ENCODE peak calls at places on chromosomes 6 and 20, in ten cellular contexts. One of them, this sample, is unnamed.

GRCh38 chr20:17430515-17430914 is 100.7 kb downstream of the BFSP1 start:
- DNase-seq in A549: no peak
- DNase-seq in stomach: no peak
- DNase-seq in esophagus muscularis mucosa: no peak
- DNase-seq in sigmoid colon: no peak
- DNase-seq in ovary: no peak
- DNase-seq in upper lobe of left lung: no peak
- DNase-seq in GM12878: no peak
- DNase-seq in K562: no peak
- DNase-seq in HepG2: no peak
- DNase-seq in this sample: no peak

GRCh38 chr20:22411568-22412450 is 172.6 kb downstream of the FOXA2 start:
- DNase-seq in upper lobe of left lung: no peak
- DNase-seq in stomach: peak
- DNase-seq in K562: peak
- DNase-seq in sigmoid colon: peak
- DNase-seq in HepG2: peak
- DNase-seq in ovary: no peak
- DNase-seq in A549: peak
- DNase-seq in esophagus muscularis mucosa: no peak
- DNase-seq in GM12878: no peak
- DNase-seq in this sample: peak

GRCh38 chr20:25669826-25670422 is 26.7 kb downstream of the ZNF337 start:
- DNase-seq in upper lobe of left lung: no peak
- DNase-seq in K562: no peak
- DNase-seq in ovary: no peak
- DNase-seq in stomach: no peak
- DNase-seq in GM12878: no peak
- DNase-seq in A549: peak
- DNase-seq in esophagus muscularis mucosa: peak
- DNase-seq in HepG2: peak
- DNase-seq in sigmoid colon: no peak
- DNase-seq in this sample: no peak

GRCh38 chr20:19130613-19130984 is 81.8 kb upstream of the SLC24A3 start:
- DNase-seq in stomach: no peak
- DNase-seq in ovary: no peak
- DNase-seq in upper lobe of left lung: no peak
- DNase-seq in GM12878: no peak
- DNase-seq in sigmoid colon: no peak
- DNase-seq in esophagus muscularis mucosa: peak
- DNase-seq in A549: no peak
- DNase-seq in HepG2: no peak
- DNase-seq in K562: no peak
- DNase-seq in this sample: no peak

GRCh38 chr20:43379239-43379917 is 78.3 kb upstream of the SRSF6 start:
- DNase-seq in upper lobe of left lung: no peak
- DNase-seq in stomach: no peak
- DNase-seq in esophagus muscularis mucosa: no peak
- DNase-seq in HepG2: peak
- DNase-seq in K562: no peak
- DNase-seq in sigmoid colon: no peak
- DNase-seq in ovary: no peak
- DNase-seq in A549: peak
- DNase-seq in GM12878: no peak
- DNase-seq in this sample: no peak

GRCh38 chr6:3745566-3746118 is 5.9 kb downstream of the PXDC1 start:
- DNase-seq in HepG2: no peak
- DNase-seq in ovary: no peak
- DNase-seq in esophagus muscularis mucosa: no peak
- DNase-seq in upper lobe of left lung: no peak
- DNase-seq in A549: no peak
- DNase-seq in sigmoid colon: no peak
- DNase-seq in GM12878: no peak
- DNase-seq in K562: no peak
- DNase-seq in stomach: no peak
- DNase-seq in this sample: peak

GRCh38 chr6:37793067-37793466 is 26.5 kb upstream of the ZFAND3 start:
- DNase-seq in K562: no peak
- DNase-seq in A549: no peak
- DNase-seq in GM12878: no peak
- DNase-seq in stomach: no peak
- DNase-seq in sigmoid colon: no peak
- DNase-seq in ovary: no peak
- DNase-seq in upper lobe of left lung: no peak
- DNase-seq in HepG2: no peak
- DNase-seq in esophagus muscularis mucosa: no peak
- DNase-seq in this sample: no peak

GRCh38 chr20:45792513-45793118 is 862 bp downstream of the DNTTIP1 start:
- DNase-seq in K562: no peak
- DNase-seq in A549: no peak
- DNase-seq in HepG2: no peak
- DNase-seq in upper lobe of left lung: peak
- DNase-seq in GM12878: no peak
- DNase-seq in esophagus muscularis mucosa: no peak
- DNase-seq in stomach: no peak
- DNase-seq in ovary: no peak
- DNase-seq in sigmoid colon: no peak
- DNase-seq in this sample: no peak

GRCh38 chr6:51738614-51739013 is 348.8 kb downstream of the PKHD1 start:
- DNase-seq in GM12878: no peak
- DNase-seq in sigmoid colon: no peak
- DNase-seq in A549: no peak
- DNase-seq in K562: no peak
- DNase-seq in stomach: no peak
- DNase-seq in upper lobe of left lung: no peak
- DNase-seq in HepG2: no peak
- DNase-seq in ovary: no peak
- DNase-seq in esophagus muscularis mucosa: no peak
- DNase-seq in this sample: no peak
- TF ChIP-seq POLR2A in GM12878: no peak
- TF ChIP-seq POLR2A in sigmoid colon: no peak
- TF ChIP-seq POLR2A in A549: no peak
- TF ChIP-seq POLR2A in K562: no peak
- TF ChIP-seq POLR2A in stomach: no peak
- TF ChIP-seq POLR2A in upper lobe of left lung: no peak
- TF ChIP-seq POLR2A in HepG2: no peak
- TF ChIP-seq POLR2A in ovary: no peak
- TF ChIP-seq POLR2A in esophagus muscularis mucosa: no peak
- TF ChIP-seq POLR2A in this sample: no peak

DNA sequence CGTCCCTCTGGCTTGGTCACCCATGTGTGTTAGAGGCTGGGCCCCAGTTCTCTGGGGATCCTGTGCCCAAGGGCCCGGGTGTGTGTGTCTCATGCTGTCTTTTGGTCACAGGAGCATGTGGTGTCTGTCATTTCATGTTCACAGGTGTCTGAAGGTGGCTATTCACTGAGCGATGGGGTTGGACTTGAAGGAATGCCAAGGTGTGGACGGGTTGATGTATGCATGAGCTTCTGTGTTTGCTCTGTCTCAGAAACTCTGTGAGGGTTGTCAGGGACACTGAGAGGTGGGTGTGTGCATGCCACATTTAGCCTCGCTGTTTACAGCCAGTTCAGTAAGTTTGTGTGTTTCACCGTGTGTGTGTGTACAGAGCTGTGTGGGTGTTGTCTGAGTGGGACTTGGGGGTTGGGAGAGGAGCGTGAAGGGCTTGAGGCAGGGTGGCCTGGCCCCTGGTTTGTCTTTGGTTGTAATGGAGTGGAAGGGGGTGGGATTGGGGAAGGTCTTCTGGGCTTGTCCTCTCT is 1.2 kb downstream of the DDR1 start:
- DNase-seq in upper lobe of left lung: no peak
- DNase-seq in GM12878: no peak
- DNase-seq in sigmoid colon: no peak
- DNase-seq in stomach: peak
- DNase-seq in esophagus muscularis mucosa: no peak
- DNase-seq in A549: peak
- DNase-seq in K562: no peak
- DNase-seq in HepG2: peak
- DNase-seq in ovary: no peak
- DNase-seq in this sample: no peak
- TF ChIP-seq EP300 in upper lobe of left lung: no peak
- TF ChIP-seq EP300 in GM12878: no peak
- TF ChIP-seq EP300 in sigmoid colon: no peak
- TF ChIP-seq EP300 in stomach: no peak
- TF ChIP-seq EP300 in esophagus muscularis mucosa: no peak
- TF ChIP-seq EP300 in A549: no peak
- TF ChIP-seq EP300 in K562: no peak
- TF ChIP-seq EP300 in HepG2: no peak
- TF ChIP-seq EP300 in ovary: no peak
- TF ChIP-seq EP300 in this sample: no peak

GRCh38 chr20:61263938-61264337 is 11.9 kb downstream of the CDH4 start:
- DNase-seq in upper lobe of left lung: no peak
- DNase-seq in HepG2: no peak
- DNase-seq in stomach: no peak
- DNase-seq in ovary: no peak
- DNase-seq in GM12878: no peak
- DNase-seq in sigmoid colon: no peak
- DNase-seq in K562: no peak
- DNase-seq in esophagus muscularis mucosa: no peak
- DNase-seq in A549: no peak
- DNase-seq in this sample: no peak
- H3K27ac ChIP-seq in upper lobe of left lung: no peak
- H3K27ac ChIP-seq in HepG2: no peak
- H3K27ac ChIP-seq in stomach: no peak
- H3K27ac ChIP-seq in ovary: no peak
- H3K27ac ChIP-seq in GM12878: no peak
- H3K27ac ChIP-seq in sigmoid colon: no peak
- H3K27ac ChIP-seq in K562: no peak
- H3K27ac ChIP-seq in esophagus muscularis mucosa: no peak
- H3K27ac ChIP-seq in A549: no peak
- H3K27ac ChIP-seq in this sample: no peak

GRCh38 chr6:106869203-106869602 is 105.3 kb downstream of the CD24 start:
- DNase-seq in stomach: no peak
- DNase-seq in ovary: no peak
- DNase-seq in A549: no peak
- DNase-seq in esophagus muscularis mucosa: no peak
- DNase-seq in HepG2: no peak
- DNase-seq in K562: no peak
- DNase-seq in sigmoid colon: no peak
- DNase-seq in upper lobe of left lung: no peak
- DNase-seq in GM12878: no peak
- DNase-seq in this sample: no peak
- TF ChIP-seq POLR2A in stomach: no peak
- TF ChIP-seq POLR2A in ovary: no peak
- TF ChIP-seq POLR2A in A549: no peak
- TF ChIP-seq POLR2A in esophagus muscularis mucosa: no peak
- TF ChIP-seq POLR2A in HepG2: no peak
- TF ChIP-seq POLR2A in K562: no peak
- TF ChIP-seq POLR2A in sigmoid colon: no peak
- TF ChIP-seq POLR2A in upper lobe of left lung: no peak
- TF ChIP-seq POLR2A in GM12878: no peak
- TF ChIP-seq POLR2A in this sample: no peak

GRCh38 chr20:31842471-31843157 is 2.8 kb downstream of the FOXS1 start:
- DNase-seq in esophagus muscularis mucosa: no peak
- DNase-seq in K562: no peak
- DNase-seq in A549: peak
- DNase-seq in sigmoid colon: peak
- DNase-seq in GM12878: no peak
- DNase-seq in upper lobe of left lung: peak
- DNase-seq in stomach: no peak
- DNase-seq in HepG2: no peak
- DNase-seq in ovary: peak
- DNase-seq in this sample: no peak

GRCh38 chr20:31841928-31842327 is 3.5 kb downstream of the FOXS1 start:
- DNase-seq in K562: peak
- DNase-seq in ovary: peak
- DNase-seq in HepG2: peak
- DNase-seq in upper lobe of left lung: no peak
- DNase-seq in A549: peak
- DNase-seq in stomach: no peak
- DNase-seq in sigmoid colon: peak
- DNase-seq in GM12878: no peak
- DNase-seq in esophagus muscularis mucosa: no peak
- DNase-seq in this sample: no peak

GRCh38 chr20:31843288-31843687 is 2.1 kb downstream of the FOXS1 start:
- DNase-seq in A549: no peak
- DNase-seq in esophagus muscularis mucosa: no peak
- DNase-seq in upper lobe of left lung: no peak
- DNase-seq in K562: no peak
- DNase-seq in sigmoid colon: no peak
- DNase-seq in ovary: no peak
- DNase-seq in GM12878: no peak
- DNase-seq in HepG2: no peak
- DNase-seq in stomach: no peak
- DNase-seq in this sample: no peak

GRCh38 chr20:31839782-31840487 is 5.5 kb downstream of the FOXS1 start:
- DNase-seq in upper lobe of left lung: no peak
- DNase-seq in GM12878: no peak
- DNase-seq in HepG2: no peak
- DNase-seq in K562: no peak
- DNase-seq in A549: no peak
- DNase-seq in sigmoid colon: no peak
- DNase-seq in esophagus muscularis mucosa: no peak
- DNase-seq in stomach: no peak
- DNase-seq in ovary: no peak
- DNase-seq in this sample: no peak

DNA sequence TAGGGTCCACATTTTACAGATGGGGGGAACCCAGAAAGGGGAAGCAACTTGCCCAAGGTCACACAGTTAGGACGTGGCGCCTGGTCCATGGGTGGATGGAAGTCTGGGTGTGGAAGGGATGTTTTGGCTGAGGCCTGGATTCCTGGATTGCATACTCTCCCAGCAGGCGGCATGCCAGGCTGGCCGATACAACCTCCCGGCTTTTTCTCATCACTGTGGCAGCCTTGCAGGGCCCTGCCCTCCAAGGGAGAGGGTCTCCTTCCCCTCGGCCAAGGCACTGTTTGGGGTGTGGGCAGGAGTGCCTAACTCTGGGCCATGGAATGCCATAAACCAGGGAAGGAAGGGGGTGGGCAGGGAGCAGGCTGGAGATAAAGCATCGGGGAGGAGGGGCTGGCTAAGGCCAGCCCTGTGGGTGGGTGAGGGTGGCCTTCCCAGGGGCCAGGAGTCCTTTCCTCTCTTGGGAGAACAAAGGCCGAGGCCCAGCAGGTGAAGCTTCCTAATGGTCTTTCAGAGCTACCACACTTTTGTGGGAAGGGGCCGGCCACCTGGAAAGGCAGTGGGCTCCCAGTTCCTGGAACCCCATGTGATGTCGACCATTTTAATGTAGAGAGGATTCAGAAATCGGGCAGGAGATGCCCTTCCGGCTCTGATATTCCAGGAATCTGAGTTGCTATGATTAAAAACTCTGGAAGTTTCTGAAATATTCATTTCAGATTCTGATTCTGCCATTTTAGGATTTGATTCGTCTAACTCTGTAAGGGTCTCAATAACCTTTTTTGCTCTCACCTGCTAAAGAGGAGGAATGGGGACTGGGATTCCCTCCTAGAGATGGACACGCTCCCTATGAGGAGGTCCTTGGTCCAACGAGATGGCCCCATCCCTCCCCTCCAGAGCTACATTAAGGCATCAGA is 4.2 kb downstream of the FOXS1 start:
- DNase-seq in stomach: no peak
- DNase-seq in ovary: peak
- DNase-seq in upper lobe of left lung: no peak
- DNase-seq in HepG2: no peak
- DNase-seq in A549: no peak
- DNase-seq in esophagus muscularis mucosa: no peak
- DNase-seq in GM12878: no peak
- DNase-seq in K562: no peak
- DNase-seq in sigmoid colon: peak
- DNase-seq in this sample: no peak
- TF ChIP-seq EP300 in stomach: no peak
- TF ChIP-seq EP300 in ovary: no peak
- TF ChIP-seq EP300 in upper lobe of left lung: no peak
- TF ChIP-seq EP300 in HepG2: no peak
- TF ChIP-seq EP300 in A549: no peak
- TF ChIP-seq EP300 in esophagus muscularis mucosa: no peak
- TF ChIP-seq EP300 in GM12878: no peak
- TF ChIP-seq EP300 in K562: no peak
- TF ChIP-seq EP300 in sigmoid colon: no peak
- TF ChIP-seq EP300 in this sample: no peak